ENCODE peak calls at places on chromosomes 2 and 18, in four cellular contexts. Q is A549; L is NCI-H524 treated with DMSO at 0.1 percent for 48 hours; G is effector memory CD8-positive, alpha-beta T cell. V is an unnamed sample.

GRCh38 chr18:76670564-76671288 is 151.6 kb upstream of the ZNF236 start:
- DNase-seq in Q (no peak), L (no peak), G (no peak), V (no peak)

GRCh38 chr18:79625195-79625923 is 54.2 kb upstream of the CTDP1 start:
- DNase-seq in Q (no peak), L (no peak), G (no peak), V (no peak)

GRCh38 chr18:76908277-76908676 is 85.9 kb downstream of the ZNF236 start:
- DNase-seq in Q (no peak), L (no peak), G (no peak), V (no peak)

GRCh38 chr18:77078671-77079070 is 53.9 kb downstream of the MBP start:
- DNase-seq in Q (no peak), L (no peak), G (no peak), V (no peak)

GRCh38 chr2:173553589-173553988 is 198.9 kb downstream of the CDCA7 start:
- DNase-seq in Q (peak), L (no peak), G (no peak), V (no peak)

GRCh38 chr2:188381614-188382013 is 89.9 kb downstream of the GULP1 start:
- DNase-seq in Q (peak), L (no peak), G (no peak), V (no peak)

GRCh38 chr2:34353498-34354113 is 754.5 kb upstream of the FAM98A start:
- DNase-seq in Q (no peak), L (no peak), G (no peak), V (no peak)

GRCh38 chr2:44705851-44706555 is 235.5 kb upstream of the SIX3 start:
- DNase-seq in Q (no peak), L (no peak), G (no peak), V (no peak)

GRCh38 chr2:174748948-174749347 is 15.3 kb downstream of the CHRNA1 start:
- DNase-seq in Q (peak), L (no peak), G (peak), V (no peak)

GRCh38 chr2:237058423-237058822 is 27.3 kb upstream of the COPS8 start:
- DNase-seq in Q (no peak), L (no peak), G (no peak), V (no peak)

GRCh38 chr2:26495705-26496271 is 17.9 kb upstream of the OTOF start:
- DNase-seq in Q (no peak), L (no peak), G (no peak), V (no peak)

GRCh38 chr2:151869296-151869695 is 41.1 kb upstream of the ARL5A start:
- DNase-seq in Q (no peak), L (no peak), G (no peak), V (no peak)

GRCh38 chr2:39837856-39838453 is 58.9 kb upstream of the THUMPD2 start:
- DNase-seq in Q (peak), L (no peak), G (peak), V (peak)

GRCh38 chr2:61328707-61329251 is 142.1 kb downstream of the USP34 start:
- DNase-seq in Q (peak), L (no peak), G (no peak), V (no peak)

GRCh38 chr18:9861933-9862332 is 23.8 kb upstream of the TXNDC2 start:
- DNase-seq in Q (no peak), L (no peak), G (no peak), V (no peak)

GRCh38 chr2:122023059-122023879 is 267.8 kb downstream of the TSN start:
- DNase-seq in Q (no peak), L (no peak), G (no peak), V (no peak)

GRCh38 chr2:74421248-74421870 is at the start of the genes C2orf81 and WDR54:
- DNase-seq in Q (peak), L (peak), G (peak), V (peak)

GRCh38 chr2:28445448-28446258 is 50.2 kb upstream of the PLB1 start:
- DNase-seq in Q (peak), L (no peak), G (no peak), V (peak)

GRCh38 chr18:2898131-2898640 is 51.4 kb downstream of the EMILIN2 start:
- DNase-seq in Q (no peak), L (no peak), G (no peak), V (no peak)

GRCh38 chr18:12041561-12041960 is 52.1 kb upstream of the ANKRD62 start:
- DNase-seq in Q (peak), L (no peak), G (no peak), V (no peak)

GRCh38 chr2:62424899-62425298 is 81.1 kb downstream of the TMEM17 start:
- DNase-seq in Q (peak), L (no peak), G (no peak), V (no peak)

GRCh38 chr2:184765048-184765881 is 166.9 kb downstream of the ZNF804A start:
- DNase-seq in Q (no peak), L (no peak), G (no peak), V (no peak)

GRCh38 chr2:172334988-172335387 is 92.4 kb upstream of the ITGA6 start:
- DNase-seq in Q (no peak), L (no peak), G (no peak), V (no peak)

V was measured in 8988T.